ENCODE peak calls at places on chromosomes 1 and 21, in five cellular contexts. Q is mucosa of descending colon, Y is neural progenitor cell, Z is astrocyte of the spinal cord, B is retinal pigment epithelial cell. G is an unnamed sample.
A peak's percentile ranks its signal among the peaks of the same experiment; 100 is the strongest.

GRCh38 chr1:23475134-23475628 is 8.8 kb downstream of the ASAP3 start:
- DNase-seq in Q (no peak), Y (no peak), Z (peak; percentile 92), B (no peak), G (no peak)

GRCh38 chr1:151972533-151973270 is 21.0 kb downstream of the S100A10 start:
- DNase-seq in Q (no peak), Y (peak; percentile 22), Z (peak; percentile 87), B (peak; percentile 92), G (no peak)

GRCh38 chr1:233614743-233615521 is 1.0 kb downstream of the KCNK1 start:
- DNase-seq in Q (peak; percentile 62), Y (peak; percentile 14), Z (no peak), B (no peak), G (peak; percentile 41)

GRCh38 chr1:15141933-15142647 is 11.5 kb upstream of the TMEM51 start:
- DNase-seq in Q (no peak), Y (no peak), Z (peak; percentile 67), B (no peak), G (no peak)

GRCh38 chr21:43600642-43601397 is 58.5 kb downstream of the HSF2BP start:
- DNase-seq in Q (no peak), Y (no peak), Z (peak; percentile 96), B (peak; percentile 85), G (no peak)

GRCh38 chr1:75208862-75209261 is 74.7 kb downstream of the LHX8 start:
- DNase-seq in Q (no peak), Y (no peak), Z (no peak), B (no peak), G (no peak)

GRCh38 chr1:117030271-117030877 is 28.8 kb downstream of the CD101 start:
- DNase-seq in Q (no peak), Y (no peak), Z (no peak), B (no peak), G (no peak)

GRCh38 chr1:239763850-239764249 is 327.8 kb upstream of the FMN2 start:
- DNase-seq in Q (no peak), Y (no peak), Z (no peak), B (no peak), G (no peak)

GRCh38 chr1:232893481-232894313 is 56.7 kb upstream of the NTPCR start:
- DNase-seq in Q (no peak), Y (no peak), Z (no peak), B (no peak), G (no peak)

GRCh38 chr1:243501002-243501401 is 245.2 kb downstream of the SDCCAG8 start:
- DNase-seq in Q (no peak), Y (no peak), Z (peak; percentile 88), B (no peak), G (no peak)

GRCh38 chr1:39635205-39635870 is 4.1 kb downstream of the HEYL start:
- DNase-seq in Q (no peak), Y (no peak), Z (no peak), B (no peak), G (no peak)

GRCh38 chr1:39631361-39632331 is 7.8 kb downstream of the HEYL start:
- DNase-seq in Q (no peak), Y (no peak), Z (no peak), B (no peak), G (no peak)

GRCh38 chr1:39635871-39636210 is 3.6 kb downstream of the HEYL start:
- DNase-seq in Q (no peak), Y (no peak), Z (no peak), B (no peak), G (no peak)

GRCh38 chr1:39633422-39633821 is 6.0 kb downstream of the HEYL start:
- DNase-seq in Q (no peak), Y (no peak), Z (no peak), B (no peak), G (no peak)

DNA sequence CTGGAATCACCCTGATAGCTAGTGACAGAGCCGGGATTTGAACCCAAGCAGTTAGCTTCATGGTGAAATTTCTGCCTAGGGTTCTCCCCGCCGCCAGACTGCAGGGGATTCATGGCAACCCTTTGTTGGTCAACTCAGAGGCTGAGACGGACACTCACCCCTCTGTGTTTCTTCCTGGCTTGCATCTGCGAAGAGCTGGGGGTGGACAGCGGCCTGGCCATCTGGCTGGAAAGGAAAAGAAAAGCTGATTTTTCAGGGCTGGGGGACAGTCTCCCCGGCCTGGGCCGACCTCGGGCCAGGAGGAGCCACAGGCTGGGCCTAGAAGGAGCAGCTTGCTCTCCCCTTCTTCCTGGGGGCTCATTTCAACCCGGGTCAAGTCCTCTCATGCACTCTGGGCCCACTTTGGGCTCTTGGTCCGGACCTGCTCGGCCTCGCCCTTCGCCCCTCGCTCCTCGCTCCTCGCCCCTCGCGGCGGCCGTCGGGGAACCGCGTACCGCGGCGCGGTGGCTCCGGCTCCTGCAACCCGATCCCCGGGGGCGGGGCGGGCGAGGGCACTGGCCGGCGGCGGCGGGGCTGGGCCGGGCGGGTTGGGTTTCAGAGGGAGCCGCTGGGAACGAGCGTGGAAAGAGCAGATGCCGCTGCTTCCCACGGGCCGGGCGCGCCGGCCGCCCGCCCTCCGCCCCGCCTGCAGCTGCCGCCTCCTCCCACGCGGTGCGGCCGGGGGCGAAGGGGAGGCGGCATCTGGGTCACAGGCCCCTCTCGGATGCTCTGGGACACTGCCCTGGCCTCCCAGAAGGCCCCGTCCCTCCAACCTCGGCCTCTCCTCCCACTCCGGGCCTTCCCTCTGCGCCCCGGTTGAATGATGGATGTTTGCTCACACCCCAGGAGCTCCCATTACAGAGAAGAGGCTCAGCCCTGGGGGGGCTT is 6.7 kb downstream of the HEYL start:
- DNase-seq in Q (peak; percentile 44), Y (peak; percentile 90), Z (peak; percentile 53), B (no peak), G (peak; percentile 40)
- H3K4me3 ChIP-seq in Q (no peak overlapping the region), Y (peak overlapping the region; percentile 28), Z (no peak overlapping the region), B (no peak overlapping the region), G (no peak overlapping the region)

DNA sequence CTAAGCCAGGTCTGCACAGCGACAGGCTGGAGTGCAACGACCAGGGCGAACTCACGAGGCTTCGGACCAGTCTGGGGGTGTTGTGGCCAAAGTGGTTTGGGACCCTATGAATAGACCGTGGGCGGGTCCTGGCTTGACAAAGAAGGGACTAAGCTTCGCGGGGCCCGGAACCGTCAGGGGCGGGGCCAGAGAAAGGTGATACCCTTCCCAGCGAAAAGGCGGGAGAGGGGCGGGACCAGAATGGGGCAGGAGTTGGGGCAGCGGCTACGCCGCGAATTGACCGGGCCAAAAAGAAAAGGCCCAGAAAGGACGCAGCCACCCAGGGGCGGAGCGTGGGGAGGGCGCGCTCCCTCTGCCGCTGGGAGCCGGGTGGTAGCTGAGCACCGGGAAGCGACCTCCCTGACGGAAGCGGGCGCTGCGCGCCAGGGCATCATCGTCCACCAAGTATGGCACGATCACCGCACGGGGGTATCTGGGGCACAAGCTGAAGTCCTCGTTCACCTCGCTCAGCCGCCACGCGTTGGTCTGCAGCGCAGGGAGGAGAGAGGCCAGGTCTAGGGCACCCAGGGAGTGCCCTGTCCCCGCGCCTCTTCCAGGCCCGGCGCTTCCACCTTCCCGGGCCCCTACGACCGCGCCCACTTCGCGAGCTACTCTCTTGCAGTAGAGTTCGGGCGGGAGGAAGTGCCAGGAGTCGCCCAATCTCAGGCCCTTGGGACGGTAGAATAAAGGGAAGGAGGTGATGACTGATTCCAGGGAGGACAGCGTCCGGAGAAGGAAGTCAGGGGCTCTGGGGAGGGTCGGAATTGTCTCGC is 6.7 kb upstream of the FAM167B start:
- DNase-seq in Q (peak; percentile 87), Y (peak; percentile 99), Z (peak; percentile 33), B (no peak), G (peak; percentile 65)
- TF ChIP-seq CTCF in Q (no peak), Y (peak; percentile 25), Z (peak; percentile 26), B (peak; percentile 29), G (peak; percentile 34)

GRCh38 chr1:6487804-6488484 is 3.5 kb downstream of the PLEKHG5 start:
- DNase-seq in Q (no peak), Y (no peak), Z (no peak), B (no peak), G (no peak)

GRCh38 chr1:6484826-6485139 is 6.7 kb downstream of the PLEKHG5 start:
- DNase-seq in Q (no peak), Y (no peak), Z (no peak), B (no peak), G (no peak)

GRCh38 chr1:6486433-6487011 is 4.9 kb downstream of the PLEKHG5 start:
- DNase-seq in Q (peak; percentile 93), Y (peak; percentile 96), Z (peak; percentile 80), B (peak; percentile 30), G (peak; percentile 89)

GRCh38 chr1:6485140-6485936 is 6.1 kb downstream of the PLEKHG5 start:
- DNase-seq in Q (no peak), Y (peak; percentile 56), Z (no peak), B (no peak), G (peak; percentile 17)

GRCh38 chr1:6485937-6486250 is 5.6 kb downstream of the PLEKHG5 start:
- DNase-seq in Q (no peak), Y (no peak), Z (no peak), B (no peak), G (no peak)
- H3K4me3 ChIP-seq in Q (no peak overlapping the region), Y (peak overlapping the region; percentile 91), Z (peak overlapping the region; percentile 50), B (peak overlapping the region; percentile 53), G (no peak overlapping the region)

DNA sequence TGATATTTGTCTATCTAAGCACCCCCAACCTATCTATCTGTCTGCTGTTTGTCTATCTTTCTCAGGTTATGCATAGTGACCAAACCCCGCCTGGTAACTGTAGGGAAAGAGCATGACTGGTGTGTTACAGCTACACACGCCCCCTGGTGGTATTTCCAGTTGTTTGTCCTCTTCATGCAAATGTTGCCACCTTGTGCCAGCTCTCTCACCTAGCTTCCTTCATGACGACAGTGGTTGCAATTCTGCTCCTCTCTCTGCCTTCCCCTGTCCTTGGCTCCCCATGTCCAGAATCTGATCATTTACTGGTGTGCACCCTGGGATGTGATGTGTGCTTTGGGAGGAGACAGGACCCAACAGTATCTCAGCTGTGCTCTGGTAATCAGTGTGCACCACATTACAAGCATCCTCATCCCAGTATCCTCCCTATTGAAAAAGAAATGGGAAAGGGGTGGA is 8.1 kb upstream of the INKA2 start:
- DNase-seq in Q (no peak), Y (peak; percentile 70), Z (peak; percentile 61), B (peak; percentile 11), G (no peak)
- TF ChIP-seq CTCF in Q (peak; percentile 39), Y (peak; percentile 62), Z (peak; percentile 67), B (peak; percentile 64), G (peak; percentile 67)